ENCODE peak calls at places on chromosomes 13 and 19, in five cellular contexts. W is stimulated activated CD4-positive, alpha-beta T cell treated with anti-CD3 and anti-CD28 coated beads, Interleukin-2, amount 100 ng/mL, for 24 hours; B is non-pigmented ciliary epithelial cell; A is activated naive CD8-positive, alpha-beta T cell treated with anti-CD3 and anti-CD28 coated beads for 36 hours; O is NCI-H774. V is an unnamed sample.

GRCh38 chr13:73248154-73248553 is 189.3 kb downstream of the KLF5 start:
- DNase-seq in W (no peak), B (no peak), A (no peak), O (no peak), V (no peak)

GRCh38 chr19:4482721-4483120 is 10.6 kb downstream of the HDGFL2 start:
- DNase-seq in W (no peak), B (no peak), A (no peak), O (no peak), V (no peak)

GRCh38 chr13:93824286-93824685 is 597.7 kb downstream of the GPC6 start:
- DNase-seq in W (no peak), B (no peak), A (no peak), O (no peak), V (no peak)

GRCh38 chr19:30446844-30447243 is 74.7 kb downstream of the ZNF536 start:
- DNase-seq in W (no peak), B (no peak), A (no peak), O (no peak), V (no peak)

GRCh38 chr13:27168870-27169525 is 2.6 kb downstream of the USP12 start:
- DNase-seq in W (no peak), B (no peak), A (no peak), O (no peak), V (no peak)

GRCh38 chr13:31050486-31051400 is 111.0 kb downstream of the HSPH1 start:
- DNase-seq in W (no peak), B (no peak), A (no peak), O (no peak), V (no peak)

GRCh38 chr13:31909889-31910551 is 121.6 kb upstream of the FRY start:
- DNase-seq in W (peak; percentile 43), B (no peak), A (peak; percentile 6), O (no peak), V (peak; percentile 11)

GRCh38 chr13:29369060-29369743 is 226.3 kb downstream of the SLC7A1 start:
- DNase-seq in W (no peak), B (peak; percentile 13), A (no peak), O (peak; percentile 1), V (peak; percentile 13)

GRCh38 chr19:11697284-11697855 is 41.4 kb downstream of the ZNF823 start:
- DNase-seq in W (no peak), B (no peak), A (no peak), O (no peak), V (no peak)

GRCh38 chr13:50969691-50970090 is 60.1 kb downstream of the RNASEH2B start:
- DNase-seq in W (no peak), B (no peak), A (no peak), O (no peak), V (no peak)

GRCh38 chr19:4352701-4353121 is 9.3 kb downstream of the MPND start:
- DNase-seq in W (peak; percentile 57), B (no peak), A (peak; percentile 60), O (no peak), V (no peak)

GRCh38 chr19:46328079-46328478 is 18.8 kb upstream of the PPP5C start:
- DNase-seq in W (no peak), B (no peak), A (no peak), O (no peak), V (no peak)

GRCh38 chr13:109385161-109385560 is 401.2 kb downstream of the IRS2 start:
- DNase-seq in W (no peak), B (no peak), A (no peak), O (no peak), V (no peak)

GRCh38 chr13:60397693-60398437 is 845 bp downstream of the TDRD3 start:
- DNase-seq in W (peak; percentile 56), B (no peak), A (no peak), O (peak; percentile 44), V (no peak)

GRCh38 chr19:50812474-50812873 is 11.1 kb downstream of the KLK1 start:
- DNase-seq in W (no peak), B (no peak), A (no peak), O (no peak), V (no peak)

GRCh38 chr19:55206664-55207500 is 2.4 kb downstream of the PTPRH start:
- DNase-seq in W (peak; percentile 68), B (peak; percentile 36), A (peak; percentile 65), O (peak; percentile 67), V (no peak)

GRCh38 chr13:110559429-110559943 is 2.0 kb downstream of the RAB20 start:
- DNase-seq in W (no peak), B (no peak), A (no peak), O (no peak), V (no peak)

GRCh38 chr19:11164879-11165406 is 9.4 kb upstream of the SPC24 start:
- DNase-seq in W (no peak), B (no peak), A (no peak), O (no peak), V (no peak)

GRCh38 chr19:23906835-23907234 is 7.9 kb upstream of the ZNF726 start:
- DNase-seq in W (no peak), B (no peak), A (no peak), O (no peak), V (no peak)

GRCh38 chr13:103351035-103351828 is 285.0 kb upstream of the SLC10A2 start:
- DNase-seq in W (no peak), B (peak; percentile 23), A (no peak), O (no peak), V (no peak)

GRCh38 chr19:38055040-38055439 is 148.0 kb downstream of the SIPA1L3 start:
- DNase-seq in W (no peak), B (no peak), A (no peak), O (no peak), V (no peak)

GRCh38 chr19:50794074-50794777 is 4.0 kb downstream of the ACP4 start:
- DNase-seq in W (peak; percentile 63), B (no peak), A (peak; percentile 57), O (peak; percentile 21), V (peak; percentile 26)

GRCh38 chr13:27281420-27281819 is 10.8 kb downstream of the RASL11A start:
- DNase-seq in W (no peak), B (no peak), A (no peak), O (no peak), V (no peak)

GRCh38 chr19:58021541-58022282 is 12.1 kb upstream of the ZSCAN1 start:
- DNase-seq in W (peak; percentile 25), B (no peak), A (peak; percentile 68), O (peak; percentile 3), V (peak; percentile 71)

GRCh38 chr19:30175987-30176386 is 196.2 kb upstream of the ZNF536 start:
- DNase-seq in W (no peak), B (no peak), A (no peak), O (no peak), V (no peak)

GRCh38 chr13:42997381-42997780 is 5.3 kb upstream of the EPSTI1 start:
- DNase-seq in W (no peak), B (no peak), A (no peak), O (no peak), V (peak; percentile 16)

GRCh38 chr19:1672038-1672768 is 19.8 kb upstream of the TCF3 start:
- DNase-seq in W (peak; percentile 75), B (no peak), A (peak; percentile 62), O (no peak), V (peak; percentile 56)

GRCh38 chr19:45402469-45403070 is 2.3 kb downstream of the PPP1R13L start:
- DNase-seq in W (peak; percentile 50), B (no peak), A (peak; percentile 62), O (no peak), V (no peak)

GRCh38 chr13:99572921-99573320 is 71.6 kb downstream of the TM9SF2 start:
- DNase-seq in W (no peak), B (no peak), A (no peak), O (no peak), V (no peak)

GRCh38 chr13:110136660-110137585 is 170.0 kb downstream of the COL4A1 start:
- DNase-seq in W (no peak), B (no peak), A (no peak), O (no peak), V (peak; percentile 39)

GRCh38 chr13:114121496-114122466 is 10.6 kb downstream of the RASA3 start:
- DNase-seq in W (no peak), B (no peak), A (no peak), O (no peak), V (no peak)

GRCh38 chr13:27022571-27023311 is 148.9 kb downstream of the USP12 start:
- DNase-seq in W (no peak), B (no peak), A (no peak), O (peak; percentile 23), V (no peak)

GRCh38 chr19:30222993-30223865 is 149.0 kb upstream of the ZNF536 start:
- DNase-seq in W (no peak), B (no peak), A (no peak), O (no peak), V (no peak)